ENCODE peak calls at places on chromosomes 5 and 9, in five cellular contexts. D, B, T, X and Z are unnamed samples.

GRCh38 chr5:117748336-117748735 is 1173.7 kb upstream of the SEMA6A start:
- DNase-seq in D (no peak), B (no peak), T (peak), X (no peak), Z (no peak)

GRCh38 chr5:68464424-68464823 is 248.9 kb downstream of the PIK3R1 start:
- DNase-seq in T (no peak), B (no peak), D (no peak), X (no peak), Z (no peak)

GRCh38 chr9:92059669-92060068 is 55.5 kb downstream of the SPTLC1 start:
- DNase-seq in T (no peak), B (no peak), D (no peak), X (no peak), Z (no peak)

GRCh38 chr5:95823738-95824609 is 1.4 kb upstream of the GLRX start:
- DNase-seq in X (peak), D (peak), B (peak), T (no peak), Z (peak)

GRCh38 chr5:82421119-82421518 is 143.0 kb upstream of the RPS23 start:
- DNase-seq in T (no peak), X (no peak), B (no peak), D (peak), Z (no peak)

GRCh38 chr9:36023260-36024048 is 13.3 kb upstream of the RECK start:
- DNase-seq in T (peak), B (peak), X (no peak), D (peak), Z (peak)

GRCh38 chr5:42547146-42547545 is 123.9 kb downstream of the GHR start:
- DNase-seq in D (no peak), T (no peak), B (no peak), X (no peak), Z (no peak)

GRCh38 chr5:57386958-57387357 is 95.7 kb downstream of the ACTBL2 start:
- DNase-seq in B (no peak), X (no peak), T (no peak), D (no peak), Z (no peak)

GRCh38 chr5:157024213-157024959 is 34.5 kb downstream of the HAVCR1 start:
- DNase-seq in D (no peak), T (no peak), B (no peak), X (no peak), Z (no peak)

GRCh38 chr5:97383996-97384395 is 200.9 kb upstream of the RIOK2 start:
- DNase-seq in B (no peak), T (no peak), X (no peak), D (no peak), Z (no peak)

GRCh38 chr5:110255194-110255593 is 471.3 kb downstream of the TMEM232 start:
- DNase-seq in X (no peak), D (no peak), B (no peak), T (no peak), Z (no peak)

GRCh38 chr5:141973871-141974595 is 5.1 kb downstream of the RNF14 start:
- DNase-seq in D (no peak), T (no peak), B (no peak), X (no peak), Z (no peak)

GRCh38 chr5:169080352-169080938 is 220.5 kb downstream of the SLIT3 start:
- DNase-seq in X (no peak), T (no peak), B (no peak), D (no peak), Z (no peak)

GRCh38 chr5:52786937-52787599 is 648 bp upstream of the ITGA1 start:
- DNase-seq in B (no peak), X (peak), D (no peak), T (no peak), Z (peak)

GRCh38 chr5:129820-130219 is 37.9 kb downstream of the PLEKHG4B start:
- DNase-seq in B (no peak), T (no peak), X (no peak), D (no peak), Z (no peak)

GRCh38 chr9:13513710-13514444 is 234.4 kb upstream of the MPDZ start:
- DNase-seq in D (no peak), X (no peak), B (no peak), T (peak), Z (no peak)

GRCh38 chr5:40240111-40240510 is 439.6 kb upstream of the PTGER4 start:
- DNase-seq in D (no peak), X (no peak), T (no peak), B (no peak), Z (no peak)

GRCh38 chr9:36862206-36863145 is 171.6 kb downstream of the PAX5 start:
- DNase-seq in B (no peak), T (peak), X (no peak), D (peak), Z (peak)

GRCh38 chr9:123174887-123175518 is 93.4 kb downstream of the STRBP start:
- DNase-seq in X (no peak), B (no peak), T (no peak), D (no peak), Z (no peak)

GRCh38 chr9:5825223-5825622 is 7.7 kb downstream of the ERMP1 start:
- DNase-seq in B (no peak), X (no peak), D (no peak), T (no peak), Z (no peak)

GRCh38 chr5:77356740-77357139 is 135.4 kb downstream of the WDR41 start:
- DNase-seq in B (no peak), D (no peak), X (no peak), T (no peak), Z (no peak)

GRCh38 chr5:39502704-39503103 is 77.9 kb upstream of the DAB2 start:
- DNase-seq in B (no peak), D (no peak), X (no peak), T (no peak), Z (no peak)

GRCh38 chr5:95283761-95284511 is 958 bp downstream of the MCTP1 start:
- DNase-seq in B (no peak), D (peak), X (no peak), T (peak), Z (peak)

GRCh38 chr9:135439916-135440315 is 39.7 kb upstream of the PPP1R26 start:
- DNase-seq in T (no peak), B (no peak), X (no peak), D (no peak), Z (no peak)

GRCh38 chr9:135437259-135437658 is 42.3 kb upstream of the PPP1R26 start:
- DNase-seq in D (no peak), B (no peak), T (no peak), X (no peak), Z (no peak)

GRCh38 chr9:135443811-135444470 is 35.6 kb upstream of the PPP1R26 start:
- DNase-seq in T (no peak), B (no peak), X (no peak), D (no peak), Z (no peak)

DNA sequence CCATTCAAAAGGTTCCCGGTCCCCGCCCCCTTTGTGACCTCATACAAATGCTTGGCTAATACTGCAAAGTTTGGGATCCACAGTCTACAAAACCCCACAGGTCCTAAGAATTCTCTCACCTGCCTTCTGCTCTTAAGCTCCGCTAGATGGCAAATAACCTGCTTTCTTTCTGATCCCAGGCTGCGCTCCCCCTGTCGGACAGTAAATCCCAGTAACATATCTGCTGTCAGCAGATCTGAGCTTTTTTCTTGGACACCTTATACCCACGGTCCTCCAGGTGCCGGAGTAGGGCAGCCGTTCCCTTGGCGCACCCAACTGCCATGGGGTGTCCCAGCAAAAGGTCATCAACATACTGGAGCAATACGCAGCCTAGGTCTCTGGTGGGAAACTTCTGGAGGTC is 39.0 kb upstream of the PPP1R26 start:
- DNase-seq in B (no peak), D (peak), T (no peak), X (no peak), Z (peak)
- TF ChIP-seq EP300 in B (no peak), D (no peak), T (no peak), X (no peak), Z (no peak)

DNA sequence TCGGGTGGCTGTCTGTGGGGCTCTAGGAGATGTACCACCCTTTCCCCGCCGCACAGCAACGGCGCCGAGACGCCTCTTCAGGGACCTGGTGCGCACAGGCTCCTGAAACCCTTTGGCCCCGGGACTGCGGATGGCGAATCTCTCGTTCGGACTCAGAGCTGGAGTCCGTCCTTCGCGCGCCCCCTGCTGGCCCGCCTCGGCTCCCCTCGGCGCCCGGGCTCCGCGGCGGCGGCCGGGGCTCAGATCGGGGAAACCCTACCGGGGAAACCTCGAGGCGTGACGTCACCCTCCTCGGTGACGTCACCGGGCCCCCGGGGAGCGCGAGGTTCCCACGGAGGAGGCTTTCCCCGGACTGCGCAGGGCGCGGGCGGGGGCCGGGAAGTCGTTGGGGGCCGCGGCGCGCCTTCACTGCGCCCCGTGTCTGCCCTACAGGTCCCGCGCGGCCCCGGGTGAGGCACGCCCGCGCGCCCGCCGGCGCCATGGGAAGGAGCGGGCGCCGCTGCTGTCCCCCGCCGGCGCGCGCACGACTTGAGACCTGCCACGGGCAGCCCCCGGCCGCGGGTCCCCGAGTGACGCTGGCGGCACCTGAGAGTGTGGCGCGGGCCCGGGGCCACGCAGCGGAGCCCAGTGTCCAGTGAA is 7.9 kb downstream of the PRR7 start:
- DNase-seq in X (peak), B (peak), T (peak), D (peak), Z (peak)
- TF ChIP-seq EP300 in X (no peak), B (no peak), T (peak), D (no peak), Z (no peak)

DNA sequence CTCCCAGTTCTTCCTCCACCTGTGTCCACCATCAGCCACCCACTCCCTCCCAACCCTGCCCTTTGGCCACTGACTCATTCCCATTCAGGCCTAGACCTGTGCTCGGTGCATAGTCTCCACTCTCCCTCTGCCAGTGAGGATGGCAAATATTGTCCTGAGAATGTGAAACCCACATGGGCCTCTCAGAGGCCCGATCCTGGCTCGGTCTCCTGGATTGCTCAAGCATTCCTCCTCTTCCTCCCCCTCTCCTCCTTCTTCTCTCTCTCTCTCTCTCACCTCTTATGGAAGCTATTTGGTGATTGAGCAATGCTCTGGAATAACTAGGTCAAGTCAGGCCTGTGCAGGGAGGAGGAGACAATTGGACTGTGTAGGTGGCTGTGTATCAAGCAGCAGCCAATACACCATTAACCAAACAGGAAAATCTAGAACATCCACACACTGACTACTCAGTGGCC is 99.9 kb downstream of the KLF4 start:
- DNase-seq in X (peak), T (no peak), B (peak), D (no peak), Z (peak)
- TF ChIP-seq EP300 in X (no peak), T (no peak), B (peak), D (no peak), Z (no peak)

DNA sequence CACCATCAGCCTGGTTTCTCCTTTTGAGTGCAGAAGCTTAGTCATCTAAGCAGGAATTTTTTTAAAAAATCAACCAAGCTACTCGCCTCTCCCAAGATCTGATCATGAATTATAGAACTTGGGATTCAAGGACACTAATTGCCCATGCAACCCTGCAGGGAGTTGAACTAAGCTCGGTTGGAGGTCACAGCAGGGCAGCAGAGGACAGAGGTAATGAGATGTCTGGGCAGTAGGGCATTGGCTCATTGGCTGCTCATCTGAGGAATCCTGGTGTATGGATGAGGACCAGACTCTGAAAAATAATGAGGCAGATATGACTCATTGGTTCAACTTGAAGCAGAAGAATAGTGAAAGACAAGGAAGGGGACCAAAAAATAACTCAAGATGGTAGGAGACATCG is 111.8 kb upstream of the TLE1 start:
- DNase-seq in B (no peak), D (no peak), X (no peak), T (no peak), Z (no peak)
- TF ChIP-seq EP300 in B (no peak), D (no peak), X (no peak), T (no peak), Z (no peak)

DNA sequence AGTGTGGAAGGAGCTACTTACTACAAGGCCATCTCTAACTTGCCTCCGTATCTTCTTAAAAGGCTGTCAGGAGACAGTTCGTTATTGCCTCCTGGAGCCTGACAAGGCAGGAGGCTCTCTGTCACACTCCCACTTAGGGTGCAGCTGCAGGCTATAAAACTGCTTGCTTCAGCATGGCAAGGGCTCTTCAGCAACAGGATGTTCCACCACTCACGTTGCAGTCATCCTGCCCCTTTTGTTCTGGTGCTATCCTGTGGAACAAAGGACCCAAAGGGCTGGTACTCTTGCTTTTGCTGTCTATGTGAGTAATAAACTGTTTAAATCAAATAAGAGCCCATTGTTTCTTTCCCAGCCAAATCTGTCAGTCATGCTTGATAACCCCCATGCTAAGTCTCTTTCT is 509.0 kb downstream of the NTRK2 start:
- DNase-seq in D (no peak), X (no peak), T (no peak), B (no peak), Z (no peak)
- TF ChIP-seq EP300 in D (no peak), X (no peak), T (no peak), B (no peak), Z (no peak)

GRCh38 chr5:176361437-176362097 is at the start of gene KIAA1191:
- DNase-seq in X (peak), D (peak), B (peak), T (peak), Z (peak)
- TF ChIP-seq EP300 in X (no peak), D (no peak), B (peak), T (no peak), Z (no peak)